ENCODE peak calls at places on chromosomes 5 and 9, in five cellular contexts. G is activated T-helper 1 cell treated with anti-CD3 and anti-CD28 coated beads, Interleukin-12 subunit alpha, Interleukin-12 subunit beta, Interleukin-2, Interleukin-4 antibody, amounts not matched to agents 30 ng/mL and 10 ng/mL and 1 ng/mL, durations not matched to agents 14 hours and 24 hours and 36 hours; B is anterior cingulate cortex; D is stimulated activated CD8-positive, alpha-beta memory T cell treated with anti-CD3 and anti-CD28 coated beads, Interleukin-4, amount 100 ng/mL, for 24 hours; U is activated CD4-positive, alpha-beta T cell treated with anti-CD3 and anti-CD28 coated beads, Interleukin-2, amount 50 U/mL, for 1 hour. W is an unnamed sample.

GRCh38 chr5:134458234-134458633 is 46.6 kb upstream of the CDKN2AIPNL start:
- DNase-seq in G (no peak), B (no peak), D (no peak), U (no peak), W (no peak)

GRCh38 chr9:20662156-20662555 is 21.9 kb upstream of the FOCAD start:
- DNase-seq in G (no peak), B (no peak), D (no peak), U (no peak), W (no peak)

GRCh38 chr5:53820802-53821171 is 260.3 kb downstream of the NDUFS4 start:
- DNase-seq in G (no peak), B (no peak), D (no peak), U (no peak), W (no peak)

GRCh38 chr5:177128551-177128976 is 5.0 kb upstream of the NSD1 start:
- DNase-seq in G (no peak), B (no peak), D (no peak), U (no peak), W (no peak)

GRCh38 chr5:149283611-149284480 is 12.2 kb downstream of the AFAP1L1 start:
- DNase-seq in G (no peak), B (no peak), D (no peak), U (no peak), W (no peak)

GRCh38 chr5:115214541-115214940 is 44.8 kb upstream of the TRIM36 start:
- DNase-seq in G (no peak), B (no peak), D (no peak), U (no peak), W (no peak)

GRCh38 chr9:131348631-131349521 is 45.0 kb upstream of the PRRC2B start:
- DNase-seq in G (no peak), B (no peak), D (no peak), U (no peak), W (no peak)

GRCh38 chr9:110626109-110626829 is 42.3 kb upstream of the MUSK start:
- DNase-seq in G (no peak), B (no peak), D (no peak), U (no peak), W (no peak)

GRCh38 chr9:128628471-128629048 is 28.1 kb downstream of the DYNC2I2 start:
- DNase-seq in G (no peak), B (no peak), D (no peak), U (no peak), W (peak)

GRCh38 chr5:9559965-9560364 is 14.1 kb upstream of the SEMA5A start:
- DNase-seq in G (no peak), B (no peak), D (no peak), U (no peak), W (no peak)

GRCh38 chr9:126906086-126906485 is 8.5 kb upstream of the RALGPS1 start:
- DNase-seq in G (no peak), B (no peak), D (no peak), U (no peak), W (no peak)

GRCh38 chr9:120869726-120870125 is 7.3 kb downstream of the PHF19 start:
- DNase-seq in G (no peak), B (no peak), D (no peak), U (no peak), W (no peak)

GRCh38 chr5:98109561-98110006 is 663.9 kb upstream of the RGMB start:
- DNase-seq in G (no peak), B (no peak), D (no peak), U (no peak), W (no peak)

GRCh38 chr5:171549259-171549658 is 129.8 kb downstream of the FGF18 start:
- DNase-seq in G (no peak), B (no peak), D (no peak), U (no peak), W (no peak)

GRCh38 chr9:36407122-36407723 is 7.2 kb upstream of the RNF38 start:
- DNase-seq in G (peak), B (peak), D (peak), U (peak), W (peak)

GRCh38 chr5:10642367-10642766 is 78.5 kb downstream of the ANKRD33B start:
- DNase-seq in G (no peak), B (no peak), D (no peak), U (no peak), W (no peak)

GRCh38 chr9:96604005-96604320 is 15.7 kb downstream of the CDC14B start:
- DNase-seq in G (no peak), B (no peak), D (no peak), U (no peak), W (no peak)

GRCh38 chr9:87148391-87149237 is 201.3 kb upstream of the GAS1 start:
- DNase-seq in G (no peak), B (peak), D (no peak), U (no peak), W (peak)

GRCh38 chr9:6055213-6055612 is 39.8 kb upstream of the RANBP6 start:
- DNase-seq in G (peak), B (no peak), D (no peak), U (peak), W (peak)

GRCh38 chr9:123225374-123225813 is 43.0 kb downstream of the STRBP start:
- DNase-seq in G (peak), B (no peak), D (peak), U (peak), W (peak)

GRCh38 chr5:128782446-128782845 is 182.8 kb upstream of the SLC27A6 start:
- DNase-seq in G (no peak), B (no peak), D (no peak), U (no peak), W (no peak)

GRCh38 chr5:180095545-180095944 is 24.0 kb upstream of the RNF130 start:
- DNase-seq in G (no peak), B (no peak), D (no peak), U (no peak), W (no peak)

GRCh38 chr5:68396722-68397121 is 181.2 kb downstream of the PIK3R1 start:
- DNase-seq in G (no peak), B (no peak), D (no peak), U (no peak), W (no peak)

GRCh38 chr9:133687856-133688761 is 50.0 kb downstream of the SARDH start:
- DNase-seq in G (no peak), B (no peak), D (no peak), U (no peak), W (no peak)

GRCh38 chr9:2026598-2026997 is 11.5 kb downstream of the SMARCA2 start:
- DNase-seq in G (no peak), B (no peak), D (no peak), U (no peak), W (no peak)

GRCh38 chr9:111828193-111828592 is 33.5 kb upstream of the SHOC1 start:
- DNase-seq in G (no peak), B (no peak), D (no peak), U (no peak), W (peak)

GRCh38 chr5:178306430-178307225 is 74.0 kb upstream of the PHYKPL start:
- DNase-seq in G (no peak), B (no peak), D (no peak), U (no peak), W (no peak)

GRCh38 chr5:31661257-31661656 is 22.3 kb downstream of the PDZD2 start:
- DNase-seq in G (no peak), B (no peak), D (no peak), U (no peak), W (no peak)

GRCh38 chr9:14212116-14212515 is 101.8 kb downstream of the NFIB start:
- DNase-seq in G (no peak), B (no peak), D (no peak), U (no peak), W (no peak)

GRCh38 chr9:93096811-93097382 is 880 bp downstream of the CARD19 start:
- DNase-seq in G (no peak), B (no peak), D (no peak), U (no peak), W (no peak)

GRCh38 chr9:134275379-134275778 is 50.9 kb upstream of the RXRA start:
- DNase-seq in G (no peak), B (no peak), D (no peak), U (no peak), W (peak)

GRCh38 chr9:4243113-4243512 is 56.8 kb downstream of the GLIS3 start:
- DNase-seq in G (no peak), B (no peak), D (no peak), U (no peak), W (no peak)

GRCh38 chr9:2043881-2044462 is 28.8 kb downstream of the SMARCA2 start:
- DNase-seq in G (no peak), B (no peak), D (no peak), U (no peak), W (no peak)

GRCh38 chr5:102853680-102854079 is 98.6 kb downstream of the PAM start:
- DNase-seq in G (no peak), B (no peak), D (no peak), U (no peak), W (no peak)

GRCh38 chr9:122215663-122216062 is 13.1 kb downstream of the LHX6 start:
- DNase-seq in G (no peak), B (no peak), D (no peak), U (no peak), W (no peak)

W was measured in erythroblast.